ENCODE peak calls at places on chromosome 5, in five cellular contexts. One of them, this sample, is unnamed.

GRCh38 chr5:14741721-14742426 is 77.4 kb downstream of the OTULIN start:
- DNase-seq in activated gamma-delta T cell treated with Interleukin-2 at 50 U/mL for 16 hours: peak; percentile 14
- DNase-seq in activated CD8-positive, alpha-beta memory T cell treated with anti-CD3 and anti-CD28 coated beads for 1 hour: no peak
- DNase-seq in CD8-positive, alpha-beta T cell: no peak
- DNase-seq in AG10803: no peak
- DNase-seq in this sample: peak; percentile 14

GRCh38 chr5:32713396-32714381 is 2.6 kb downstream of the NPR3 start:
- DNase-seq in activated gamma-delta T cell treated with Interleukin-2 at 50 U/mL for 16 hours: no peak
- DNase-seq in activated CD8-positive, alpha-beta memory T cell treated with anti-CD3 and anti-CD28 coated beads for 1 hour: no peak
- DNase-seq in CD8-positive, alpha-beta T cell: no peak
- DNase-seq in AG10803: peak; percentile 69
- DNase-seq in this sample: no peak

GRCh38 chr5:51439232-51439631 is 56.0 kb downstream of the ISL1 start:
- DNase-seq in activated gamma-delta T cell treated with Interleukin-2 at 50 U/mL for 16 hours: no peak
- DNase-seq in activated CD8-positive, alpha-beta memory T cell treated with anti-CD3 and anti-CD28 coated beads for 1 hour: no peak
- DNase-seq in CD8-positive, alpha-beta T cell: no peak
- DNase-seq in AG10803: no peak
- DNase-seq in this sample: no peak

GRCh38 chr5:174717826-174718455 is 6.4 kb upstream of the MSX2 start:
- DNase-seq in activated gamma-delta T cell treated with Interleukin-2 at 50 U/mL for 16 hours: no peak
- DNase-seq in activated CD8-positive, alpha-beta memory T cell treated with anti-CD3 and anti-CD28 coated beads for 1 hour: no peak
- DNase-seq in CD8-positive, alpha-beta T cell: no peak
- DNase-seq in AG10803: no peak
- DNase-seq in this sample: no peak

GRCh38 chr5:154296525-154297159 is 106.1 kb downstream of the GALNT10 start:
- DNase-seq in activated gamma-delta T cell treated with Interleukin-2 at 50 U/mL for 16 hours: no peak
- DNase-seq in activated CD8-positive, alpha-beta memory T cell treated with anti-CD3 and anti-CD28 coated beads for 1 hour: no peak
- DNase-seq in CD8-positive, alpha-beta T cell: no peak
- DNase-seq in AG10803: no peak
- DNase-seq in this sample: no peak

GRCh38 chr5:35198096-35198495 is 32.2 kb downstream of the PRLR start:
- DNase-seq in activated gamma-delta T cell treated with Interleukin-2 at 50 U/mL for 16 hours: no peak
- DNase-seq in activated CD8-positive, alpha-beta memory T cell treated with anti-CD3 and anti-CD28 coated beads for 1 hour: no peak
- DNase-seq in CD8-positive, alpha-beta T cell: no peak
- DNase-seq in AG10803: peak; percentile 58
- DNase-seq in this sample: no peak

GRCh38 chr5:78499485-78499884 is 139.1 kb downstream of the SCAMP1 start:
- DNase-seq in activated gamma-delta T cell treated with Interleukin-2 at 50 U/mL for 16 hours: no peak
- DNase-seq in activated CD8-positive, alpha-beta memory T cell treated with anti-CD3 and anti-CD28 coated beads for 1 hour: no peak
- DNase-seq in CD8-positive, alpha-beta T cell: no peak
- DNase-seq in AG10803: no peak
- DNase-seq in this sample: no peak

GRCh38 chr5:181203093-181203711 is 1.8 kb downstream of the TRIM7 start:
- DNase-seq in activated gamma-delta T cell treated with Interleukin-2 at 50 U/mL for 16 hours: no peak
- DNase-seq in activated CD8-positive, alpha-beta memory T cell treated with anti-CD3 and anti-CD28 coated beads for 1 hour: no peak
- DNase-seq in CD8-positive, alpha-beta T cell: no peak
- DNase-seq in AG10803: peak; percentile 74
- DNase-seq in this sample: no peak

GRCh38 chr5:115873392-115873791 is 31.7 kb downstream of the AP3S1 start:
- DNase-seq in activated gamma-delta T cell treated with Interleukin-2 at 50 U/mL for 16 hours: no peak
- DNase-seq in activated CD8-positive, alpha-beta memory T cell treated with anti-CD3 and anti-CD28 coated beads for 1 hour: no peak
- DNase-seq in CD8-positive, alpha-beta T cell: no peak
- DNase-seq in AG10803: peak; percentile 15
- DNase-seq in this sample: no peak

GRCh38 chr5:1511651-1512540 is 11.9 kb downstream of the LPCAT1 start:
- DNase-seq in activated gamma-delta T cell treated with Interleukin-2 at 50 U/mL for 16 hours: peak; percentile 2
- DNase-seq in activated CD8-positive, alpha-beta memory T cell treated with anti-CD3 and anti-CD28 coated beads for 1 hour: no peak
- DNase-seq in CD8-positive, alpha-beta T cell: no peak
- DNase-seq in AG10803: peak; percentile 67
- DNase-seq in this sample: peak; percentile 4

GRCh38 chr5:137609122-137609521 is 110.0 kb upstream of the SPOCK1 start:
- DNase-seq in activated gamma-delta T cell treated with Interleukin-2 at 50 U/mL for 16 hours: no peak
- DNase-seq in activated CD8-positive, alpha-beta memory T cell treated with anti-CD3 and anti-CD28 coated beads for 1 hour: no peak
- DNase-seq in CD8-positive, alpha-beta T cell: no peak
- DNase-seq in AG10803: peak; percentile 75
- DNase-seq in this sample: no peak

GRCh38 chr5:1415059-1415425 is 30.2 kb downstream of the SLC6A3 start:
- DNase-seq in activated gamma-delta T cell treated with Interleukin-2 at 50 U/mL for 16 hours: no peak
- DNase-seq in activated CD8-positive, alpha-beta memory T cell treated with anti-CD3 and anti-CD28 coated beads for 1 hour: no peak
- DNase-seq in CD8-positive, alpha-beta T cell: no peak
- DNase-seq in AG10803: no peak
- DNase-seq in this sample: no peak

GRCh38 chr5:107501965-107502691 is 168.6 kb downstream of the EFNA5 start:
- DNase-seq in activated gamma-delta T cell treated with Interleukin-2 at 50 U/mL for 16 hours: no peak
- DNase-seq in activated CD8-positive, alpha-beta memory T cell treated with anti-CD3 and anti-CD28 coated beads for 1 hour: no peak
- DNase-seq in CD8-positive, alpha-beta T cell: no peak
- DNase-seq in AG10803: no peak
- DNase-seq in this sample: no peak

GRCh38 chr5:126234563-126235195 is 188.5 kb upstream of the GRAMD2B start:
- DNase-seq in activated gamma-delta T cell treated with Interleukin-2 at 50 U/mL for 16 hours: no peak
- DNase-seq in activated CD8-positive, alpha-beta memory T cell treated with anti-CD3 and anti-CD28 coated beads for 1 hour: no peak
- DNase-seq in CD8-positive, alpha-beta T cell: no peak
- DNase-seq in AG10803: peak; percentile 17
- DNase-seq in this sample: no peak

GRCh38 chr5:55231476-55232193 is 1.8 kb downstream of the CCNO start:
- DNase-seq in activated gamma-delta T cell treated with Interleukin-2 at 50 U/mL for 16 hours: no peak
- DNase-seq in activated CD8-positive, alpha-beta memory T cell treated with anti-CD3 and anti-CD28 coated beads for 1 hour: no peak
- DNase-seq in CD8-positive, alpha-beta T cell: no peak
- DNase-seq in AG10803: no peak
- DNase-seq in this sample: no peak

GRCh38 chr5:154375331-154376008 is 70.3 kb upstream of the SAP30L start:
- DNase-seq in activated gamma-delta T cell treated with Interleukin-2 at 50 U/mL for 16 hours: no peak
- DNase-seq in activated CD8-positive, alpha-beta memory T cell treated with anti-CD3 and anti-CD28 coated beads for 1 hour: no peak
- DNase-seq in CD8-positive, alpha-beta T cell: no peak
- DNase-seq in AG10803: peak; percentile 60
- DNase-seq in this sample: no peak

GRCh38 chr5:159210306-159210722 is 961 bp upstream of the RNF145 start:
- DNase-seq in activated gamma-delta T cell treated with Interleukin-2 at 50 U/mL for 16 hours: no peak
- DNase-seq in activated CD8-positive, alpha-beta memory T cell treated with anti-CD3 and anti-CD28 coated beads for 1 hour: no peak
- DNase-seq in CD8-positive, alpha-beta T cell: no peak
- DNase-seq in AG10803: no peak
- DNase-seq in this sample: no peak

GRCh38 chr5:163362806-163363788 is 74.3 kb upstream of the CCNG1 start:
- DNase-seq in activated gamma-delta T cell treated with Interleukin-2 at 50 U/mL for 16 hours: no peak
- DNase-seq in activated CD8-positive, alpha-beta memory T cell treated with anti-CD3 and anti-CD28 coated beads for 1 hour: no peak
- DNase-seq in CD8-positive, alpha-beta T cell: no peak
- DNase-seq in AG10803: no peak
- DNase-seq in this sample: no peak

GRCh38 chr5:41193462-41194166 is 19.7 kb downstream of the C6 start:
- DNase-seq in activated gamma-delta T cell treated with Interleukin-2 at 50 U/mL for 16 hours: no peak
- DNase-seq in activated CD8-positive, alpha-beta memory T cell treated with anti-CD3 and anti-CD28 coated beads for 1 hour: no peak
- DNase-seq in CD8-positive, alpha-beta T cell: no peak
- DNase-seq in AG10803: peak; percentile 13
- DNase-seq in this sample: no peak

GRCh38 chr5:36694351-36694750 is 87.9 kb downstream of the SLC1A3 start:
- DNase-seq in activated gamma-delta T cell treated with Interleukin-2 at 50 U/mL for 16 hours: no peak
- DNase-seq in activated CD8-positive, alpha-beta memory T cell treated with anti-CD3 and anti-CD28 coated beads for 1 hour: no peak
- DNase-seq in CD8-positive, alpha-beta T cell: no peak
- DNase-seq in AG10803: no peak
- DNase-seq in this sample: no peak

GRCh38 chr5:123808841-123809240 is 296.9 kb downstream of the CSNK1G3 start:
- DNase-seq in activated gamma-delta T cell treated with Interleukin-2 at 50 U/mL for 16 hours: no peak
- DNase-seq in activated CD8-positive, alpha-beta memory T cell treated with anti-CD3 and anti-CD28 coated beads for 1 hour: no peak
- DNase-seq in CD8-positive, alpha-beta T cell: no peak
- DNase-seq in AG10803: no peak
- DNase-seq in this sample: no peak

GRCh38 chr5:142716963-142717362 is 31.1 kb upstream of the FGF1 start:
- DNase-seq in activated gamma-delta T cell treated with Interleukin-2 at 50 U/mL for 16 hours: peak; percentile 20
- DNase-seq in activated CD8-positive, alpha-beta memory T cell treated with anti-CD3 and anti-CD28 coated beads for 1 hour: no peak
- DNase-seq in CD8-positive, alpha-beta T cell: no peak
- DNase-seq in AG10803: peak; percentile 53
- DNase-seq in this sample: peak; percentile 11